ENCODE peak calls at places on chromosomes 13 and 19, in seven cellular contexts. One of them, this sample, is unnamed.

GRCh38 chr13:85657942-85658341 is 141.3 kb downstream of the SLITRK6 start:
- DNase-seq in H9: no peak
- DNase-seq in IMR-90: no peak
- DNase-seq in H1: no peak
- DNase-seq in mesendoderm: no peak
- DNase-seq in mesenchymal stem cell: no peak
- DNase-seq in trophoblast cell: no peak
- DNase-seq in this sample: no peak

GRCh38 chr13:43580280-43580679 is 206.5 kb downstream of the ENOX1 start:
- DNase-seq in H9: no peak
- DNase-seq in IMR-90: no peak
- DNase-seq in H1: no peak
- DNase-seq in mesendoderm: no peak
- DNase-seq in mesenchymal stem cell: no peak
- DNase-seq in trophoblast cell: no peak
- DNase-seq in this sample: no peak

GRCh38 chr13:92806215-92806614 is 420.4 kb upstream of the GPC6 start:
- DNase-seq in H9: no peak
- DNase-seq in IMR-90: no peak
- DNase-seq in H1: no peak
- DNase-seq in mesendoderm: no peak
- DNase-seq in mesenchymal stem cell: peak; percentile 62
- DNase-seq in trophoblast cell: no peak
- DNase-seq in this sample: no peak

GRCh38 chr19:54708781-54709180 is 15.5 kb upstream of the KIR3DL3 start:
- DNase-seq in H9: no peak
- DNase-seq in IMR-90: no peak
- DNase-seq in H1: no peak
- DNase-seq in mesendoderm: no peak
- DNase-seq in mesenchymal stem cell: no peak
- DNase-seq in trophoblast cell: no peak
- DNase-seq in this sample: no peak

GRCh38 chr13:27853871-27854270 is 61.6 kb downstream of the GSX1 start:
- DNase-seq in H9: no peak
- DNase-seq in IMR-90: no peak
- DNase-seq in H1: no peak
- DNase-seq in mesendoderm: no peak
- DNase-seq in mesenchymal stem cell: no peak
- DNase-seq in trophoblast cell: no peak
- DNase-seq in this sample: no peak

GRCh38 chr19:37876047-37876446 is 30.3 kb downstream of the WDR87 start:
- DNase-seq in H9: no peak
- DNase-seq in IMR-90: no peak
- DNase-seq in H1: no peak
- DNase-seq in mesendoderm: no peak
- DNase-seq in mesenchymal stem cell: no peak
- DNase-seq in trophoblast cell: no peak
- DNase-seq in this sample: no peak

GRCh38 chr19:46374526-46375475 is 27.9 kb downstream of the PPP5C start:
- DNase-seq in H9: peak; percentile 18
- DNase-seq in IMR-90: no peak
- DNase-seq in H1: no peak
- DNase-seq in mesendoderm: no peak
- DNase-seq in mesenchymal stem cell: no peak
- DNase-seq in trophoblast cell: no peak
- DNase-seq in this sample: no peak

GRCh38 chr19:48635263-48635965 is 1.8 kb downstream of the DBP start:
- DNase-seq in H9: peak; percentile 74
- DNase-seq in IMR-90: no peak
- DNase-seq in H1: no peak
- DNase-seq in mesendoderm: no peak
- DNase-seq in mesenchymal stem cell: no peak
- DNase-seq in trophoblast cell: peak; percentile 43
- DNase-seq in this sample: peak; percentile 58

GRCh38 chr19:6740589-6741348 is 1.3 kb downstream of the TRIP10 start:
- DNase-seq in H9: peak; percentile 69
- DNase-seq in IMR-90: peak; percentile 19
- DNase-seq in H1: no peak
- DNase-seq in mesendoderm: peak; percentile 62
- DNase-seq in mesenchymal stem cell: peak; percentile 55
- DNase-seq in trophoblast cell: peak; percentile 19
- DNase-seq in this sample: peak; percentile 67

GRCh38 chr13:95573226-95573625 is 20.7 kb downstream of the CLDN10 start:
- DNase-seq in H9: no peak
- DNase-seq in IMR-90: peak; percentile 11
- DNase-seq in H1: no peak
- DNase-seq in mesendoderm: no peak
- DNase-seq in mesenchymal stem cell: no peak
- DNase-seq in trophoblast cell: no peak
- DNase-seq in this sample: no peak

DNA sequence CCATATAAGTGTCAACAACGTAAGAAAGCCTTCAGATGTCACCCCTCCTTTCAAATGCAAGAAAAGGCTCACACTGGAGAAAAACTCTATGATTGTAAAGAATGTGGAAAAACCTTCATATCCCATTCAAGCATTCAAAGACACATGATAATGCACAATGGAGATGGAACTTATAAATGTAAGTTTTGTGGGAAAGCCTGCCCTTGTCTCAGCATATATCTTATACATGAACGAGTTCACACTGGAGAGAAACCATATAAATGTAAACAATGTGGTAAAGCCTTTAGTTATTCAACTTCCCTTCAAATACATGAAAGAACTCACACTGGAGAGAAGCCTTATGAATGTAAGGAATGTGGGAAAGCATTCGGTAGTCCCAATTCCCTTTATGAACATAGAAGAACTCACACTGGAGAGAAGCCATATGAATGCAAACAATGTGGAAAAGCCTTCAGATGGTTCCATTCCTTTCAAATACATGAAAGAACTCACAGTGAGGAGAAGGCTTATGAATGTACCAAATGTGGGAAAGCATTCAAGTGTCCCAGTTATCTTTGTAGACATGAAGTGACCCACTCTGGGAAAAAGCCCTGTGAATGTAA is 11.1 kb downstream of the ZNF844 start:
- DNase-seq in H9: no peak
- DNase-seq in IMR-90: no peak
- DNase-seq in H1: no peak
- DNase-seq in mesendoderm: no peak
- DNase-seq in mesenchymal stem cell: no peak
- DNase-seq in trophoblast cell: no peak
- DNase-seq in this sample: no peak
- H4K8ac ChIP-seq in H9: no peak overlapping the region
- H4K8ac ChIP-seq in IMR-90: no peak overlapping the region
- H4K8ac ChIP-seq in H1: no peak overlapping the region
- H4K8ac ChIP-seq in mesendoderm: no peak overlapping the region
- H4K8ac ChIP-seq in mesenchymal stem cell: no peak overlapping the region
- H4K8ac ChIP-seq in trophoblast cell: no peak overlapping the region
- H4K8ac ChIP-seq in this sample: no peak overlapping the region

DNA sequence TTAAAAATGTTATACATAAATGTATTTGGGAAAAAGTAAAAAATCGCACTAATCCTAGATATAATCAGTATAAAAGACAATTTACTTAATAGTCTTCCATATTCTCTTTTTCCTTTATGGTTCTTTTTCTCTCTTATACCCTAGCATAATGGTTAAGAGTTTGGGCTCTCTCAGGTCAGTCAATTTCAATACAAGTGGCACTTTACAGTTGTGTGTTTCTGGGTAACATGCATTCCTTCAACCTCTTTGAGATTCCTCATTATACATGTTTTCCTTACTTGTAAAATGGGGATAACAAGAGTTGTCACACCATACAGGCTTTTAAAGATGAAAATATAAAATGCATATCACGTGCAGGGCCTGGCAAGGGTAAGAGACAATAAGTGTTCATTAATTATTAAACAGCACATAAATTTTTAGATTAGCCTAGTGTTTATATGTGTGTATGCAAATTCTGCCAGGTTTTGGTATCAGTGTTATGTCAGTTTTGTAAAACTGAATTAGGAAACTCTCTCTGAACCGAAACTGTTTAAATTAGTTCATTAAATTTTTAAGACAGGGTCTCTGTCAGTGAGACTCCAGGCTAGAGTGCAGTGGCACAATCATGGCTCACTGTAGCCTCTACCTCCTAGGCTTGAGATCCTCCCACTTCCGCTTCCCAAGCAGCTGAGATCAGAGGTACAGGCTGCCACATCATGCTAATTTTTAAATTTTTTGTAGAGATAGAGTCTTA is 49.8 kb downstream of the ELF1 start:
- DNase-seq in H9: no peak
- DNase-seq in IMR-90: no peak
- DNase-seq in H1: no peak
- DNase-seq in mesendoderm: no peak
- DNase-seq in mesenchymal stem cell: no peak
- DNase-seq in trophoblast cell: peak; percentile 33
- DNase-seq in this sample: no peak
- H4K8ac ChIP-seq in H9: no peak overlapping the region
- H4K8ac ChIP-seq in IMR-90: no peak overlapping the region
- H4K8ac ChIP-seq in H1: no peak overlapping the region
- H4K8ac ChIP-seq in mesendoderm: no peak overlapping the region
- H4K8ac ChIP-seq in mesenchymal stem cell: no peak overlapping the region
- H4K8ac ChIP-seq in trophoblast cell: no peak overlapping the region
- H4K8ac ChIP-seq in this sample: no peak overlapping the region

DNA sequence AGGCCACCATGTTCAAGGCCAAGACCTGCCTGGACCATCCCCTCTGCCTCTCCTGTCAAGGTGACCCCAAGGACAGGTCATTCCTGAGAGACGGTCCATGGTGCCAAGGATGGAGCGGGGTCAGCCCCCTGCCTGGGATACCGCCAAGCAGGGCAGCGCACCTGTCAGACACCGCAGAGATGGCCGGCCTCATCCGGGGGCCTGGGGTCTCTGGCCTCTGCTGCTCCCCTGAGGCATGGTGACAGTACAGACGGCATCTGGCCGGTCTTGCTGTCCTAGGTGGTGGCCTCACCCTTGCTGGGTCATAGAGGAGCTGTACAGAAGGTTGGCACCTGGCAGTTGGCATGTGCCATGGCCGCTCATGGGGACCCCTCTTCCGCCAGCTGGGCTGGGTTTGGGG is 11.1 kb downstream of the DDA1 start:
- DNase-seq in H9: no peak
- DNase-seq in IMR-90: no peak
- DNase-seq in H1: no peak
- DNase-seq in mesendoderm: no peak
- DNase-seq in mesenchymal stem cell: no peak
- DNase-seq in trophoblast cell: peak; percentile 0
- DNase-seq in this sample: no peak
- H4K8ac ChIP-seq in H9: no peak overlapping the region
- H4K8ac ChIP-seq in IMR-90: no peak overlapping the region
- H4K8ac ChIP-seq in H1: no peak overlapping the region
- H4K8ac ChIP-seq in mesendoderm: no peak overlapping the region
- H4K8ac ChIP-seq in mesenchymal stem cell: no peak overlapping the region
- H4K8ac ChIP-seq in trophoblast cell: no peak overlapping the region
- H4K8ac ChIP-seq in this sample: no peak overlapping the region

GRCh38 chr19:49844138-49844740 is 6.7 kb upstream of the PTOV1 start:
- DNase-seq in H9: no peak
- DNase-seq in IMR-90: no peak
- DNase-seq in H1: no peak
- DNase-seq in mesendoderm: no peak
- DNase-seq in mesenchymal stem cell: no peak
- DNase-seq in trophoblast cell: peak; percentile 43
- DNase-seq in this sample: no peak
- H4K8ac ChIP-seq in H9: no peak overlapping the region
- H4K8ac ChIP-seq in IMR-90: no peak overlapping the region
- H4K8ac ChIP-seq in H1: no peak overlapping the region
- H4K8ac ChIP-seq in mesendoderm: no peak overlapping the region
- H4K8ac ChIP-seq in mesenchymal stem cell: no peak overlapping the region
- H4K8ac ChIP-seq in trophoblast cell: no peak overlapping the region
- H4K8ac ChIP-seq in this sample: no peak overlapping the region

GRCh38 chr13:76489299-76489698 is 396.9 kb downstream of the KCTD12 start:
- DNase-seq in H9: no peak
- DNase-seq in IMR-90: no peak
- DNase-seq in H1: no peak
- DNase-seq in mesendoderm: no peak
- DNase-seq in mesenchymal stem cell: no peak
- DNase-seq in trophoblast cell: no peak
- DNase-seq in this sample: no peak
- H4K8ac ChIP-seq in H9: no peak overlapping the region
- H4K8ac ChIP-seq in IMR-90: no peak overlapping the region
- H4K8ac ChIP-seq in H1: no peak overlapping the region
- H4K8ac ChIP-seq in mesendoderm: no peak overlapping the region
- H4K8ac ChIP-seq in mesenchymal stem cell: no peak overlapping the region
- H4K8ac ChIP-seq in trophoblast cell: no peak overlapping the region
- H4K8ac ChIP-seq in this sample: no peak overlapping the region

GRCh38 chr13:76656056-76656455 is 230.1 kb downstream of the KCTD12 start:
- DNase-seq in H9: no peak
- DNase-seq in IMR-90: no peak
- DNase-seq in H1: no peak
- DNase-seq in mesendoderm: no peak
- DNase-seq in mesenchymal stem cell: no peak
- DNase-seq in trophoblast cell: no peak
- DNase-seq in this sample: no peak
- H4K8ac ChIP-seq in H9: no peak overlapping the region
- H4K8ac ChIP-seq in IMR-90: no peak overlapping the region
- H4K8ac ChIP-seq in H1: no peak overlapping the region
- H4K8ac ChIP-seq in mesendoderm: no peak overlapping the region
- H4K8ac ChIP-seq in mesenchymal stem cell: no peak overlapping the region
- H4K8ac ChIP-seq in trophoblast cell: no peak overlapping the region
- H4K8ac ChIP-seq in this sample: no peak overlapping the region